ENCODE peak calls at places on chromosome 1, in seven cellular contexts. Z, V, L, C, S, R and X are unnamed samples.

GRCh38 chr1:203663820-203664219 is 37.2 kb downstream of the ATP2B4 start:
- DNase-seq in S (no peak), L (no peak), C (no peak), V (no peak), R (peak; percentile 66), Z (no peak), X (no peak)

GRCh38 chr1:226977288-226977972 is 37.3 kb downstream of the COQ8A start:
- DNase-seq in S (no peak), C (no peak), R (no peak), V (no peak), Z (no peak), L (no peak), X (no peak)

GRCh38 chr1:43447891-43448708 is 5.6 kb downstream of the HYI start:
- DNase-seq in R (no peak), Z (no peak), V (no peak), C (no peak), L (no peak), S (no peak), X (no peak)

GRCh38 chr1:184504695-184505338 is 118.0 kb downstream of the C1orf21 start:
- DNase-seq in C (no peak), V (no peak), Z (no peak), S (no peak), R (no peak), L (no peak), X (no peak)

GRCh38 chr1:9121891-9122409 is 7.0 kb downstream of the GPR157 start:
- DNase-seq in S (no peak), L (peak; percentile 28), V (no peak), R (peak; percentile 54), C (no peak), Z (no peak), X (no peak)

GRCh38 chr1:2019571-2020309 is 595 bp downstream of the GABRD start:
- DNase-seq in L (no peak), R (no peak), S (no peak), C (peak; percentile 24), V (no peak), Z (peak; percentile 37), X (no peak)

GRCh38 chr1:14366361-14367018 is 232.0 kb upstream of the KAZN start:
- DNase-seq in Z (peak; percentile 30), R (no peak), S (no peak), L (no peak), V (no peak), C (no peak), X (no peak)

GRCh38 chr1:22639286-22639685 is 2.9 kb downstream of the C1QA start:
- DNase-seq in C (no peak), L (no peak), Z (peak; percentile 70), S (no peak), V (no peak), R (no peak), X (no peak)